ENCODE peak calls at places on chromosomes 2 and 18, in six cellular contexts. Q is mesenteric fat pad, R is right lobe of liver, M is stomach, I is RWPE1, L is T-helper 2 cell. Y is an unnamed sample.
A peak's percentile ranks its signal among the peaks of the same experiment; 100 is the strongest.

GRCh38 chr2:207416936-207417718 is 112.6 kb upstream of the CREB1 start:
- DNase-seq in R (no peak), Q (no peak), L (no peak), M (no peak), I (no peak), Y (peak; percentile 75)

GRCh38 chr2:95357717-95358280 is 44.7 kb upstream of the FAHD2A start:
- DNase-seq in R (no peak), L (no peak), I (no peak), Q (peak; percentile 73), M (peak; percentile 22), Y (no peak)

GRCh38 chr18:22912835-22913234 is 20.3 kb upstream of the RBBP8 start:
- DNase-seq in M (no peak), L (no peak), Q (no peak), I (peak; percentile 16), R (no peak), Y (no peak)

GRCh38 chr2:233707979-233708644 is 4.6 kb upstream of the UGT1A5 start:
- DNase-seq in L (no peak), R (no peak), I (no peak), Q (no peak), M (no peak), Y (peak; percentile 46)

GRCh38 chr2:63494100-63494499 is 94.2 kb downstream of the WDPCP start:
- DNase-seq in Q (no peak), I (no peak), L (no peak), R (no peak), M (no peak), Y (no peak)

GRCh38 chr18:36309436-36310391 is 12.2 kb downstream of the FHOD3 start:
- DNase-seq in R (no peak), I (peak; percentile 79), L (no peak), M (no peak), Q (no peak), Y (peak; percentile 96)

GRCh38 chr2:46193356-46193755 is 103.9 kb upstream of the EPAS1 start:
- DNase-seq in Q (no peak), I (no peak), L (no peak), M (no peak), R (no peak), Y (no peak)

GRCh38 chr2:110934948-110935347 is 185.8 kb upstream of the BCL2L11 start:
- DNase-seq in I (no peak), Q (no peak), M (no peak), L (no peak), R (no peak), Y (no peak)

GRCh38 chr2:170953976-170954375 is 24.9 kb downstream of the GORASP2 start:
- DNase-seq in M (no peak), L (no peak), I (no peak), Q (no peak), R (no peak), Y (no peak)

GRCh38 chr18:74892066-74892627 is 294.5 kb downstream of the ZNF407 start:
- DNase-seq in L (no peak), M (no peak), Q (no peak), I (no peak), R (no peak), Y (no peak)

GRCh38 chr2:38702413-38702812 is 36.5 kb downstream of the GALM start:
- DNase-seq in R (no peak), L (no peak), M (no peak), I (no peak), Q (no peak), Y (peak; percentile 78)

GRCh38 chr2:39991298-39991697 is 212.2 kb upstream of the THUMPD2 start:
- DNase-seq in R (no peak), Q (no peak), M (no peak), L (no peak), I (no peak), Y (no peak)